ENCODE peak calls at places on chromosomes 6 and 20, in seven cellular contexts. One of them, this sample, is unnamed.

GRCh38 chr6:100665041-100665380 is 200.3 kb upstream of the SIM1 start:
- DNase-seq in mammary epithelial cell: no peak
- DNase-seq in ovary: no peak
- DNase-seq in left ventricle myocardium inferior: no peak
- DNase-seq in testis: no peak
- DNase-seq in right atrium auricular region: no peak
- DNase-seq in heart right ventricle: no peak
- DNase-seq in this sample: no peak

GRCh38 chr6:122472022-122472340 is 374 bp upstream of the SERINC1 start:
- DNase-seq in mammary epithelial cell: no peak
- DNase-seq in ovary: no peak
- DNase-seq in left ventricle myocardium inferior: no peak
- DNase-seq in testis: no peak
- DNase-seq in right atrium auricular region: no peak
- DNase-seq in heart right ventricle: no peak
- DNase-seq in this sample: no peak

GRCh38 chr20:62704341-62704948 is 4.2 kb upstream of the NTSR1 start:
- DNase-seq in mammary epithelial cell: peak; percentile 97
- DNase-seq in ovary: peak; percentile 83
- DNase-seq in left ventricle myocardium inferior: peak; percentile 87
- DNase-seq in testis: peak; percentile 94
- DNase-seq in right atrium auricular region: peak; percentile 86
- DNase-seq in heart right ventricle: peak; percentile 92
- DNase-seq in this sample: no peak

GRCh38 chr6:40251609-40252008 is 317.3 kb upstream of the MOCS1 start:
- DNase-seq in mammary epithelial cell: no peak
- DNase-seq in ovary: no peak
- DNase-seq in left ventricle myocardium inferior: no peak
- DNase-seq in testis: no peak
- DNase-seq in right atrium auricular region: no peak
- DNase-seq in heart right ventricle: no peak
- DNase-seq in this sample: no peak

GRCh38 chr20:36792422-36792821 is 18.9 kb upstream of the DSN1 start:
- DNase-seq in mammary epithelial cell: peak; percentile 31
- DNase-seq in ovary: peak; percentile 53
- DNase-seq in left ventricle myocardium inferior: no peak
- DNase-seq in testis: no peak
- DNase-seq in right atrium auricular region: no peak
- DNase-seq in heart right ventricle: peak; percentile 45
- DNase-seq in this sample: no peak

GRCh38 chr20:6066582-6066981 is 12.7 kb upstream of the LRRN4 start:
- DNase-seq in mammary epithelial cell: no peak
- DNase-seq in ovary: no peak
- DNase-seq in left ventricle myocardium inferior: no peak
- DNase-seq in testis: no peak
- DNase-seq in right atrium auricular region: no peak
- DNase-seq in heart right ventricle: no peak
- DNase-seq in this sample: no peak

GRCh38 chr20:49938173-49939163 is 2.3 kb downstream of the RNF114 start:
- DNase-seq in mammary epithelial cell: peak; percentile 55
- DNase-seq in ovary: peak; percentile 67
- DNase-seq in left ventricle myocardium inferior: peak; percentile 69
- DNase-seq in testis: peak; percentile 74
- DNase-seq in right atrium auricular region: peak; percentile 77
- DNase-seq in heart right ventricle: peak; percentile 71
- DNase-seq in this sample: peak; percentile 47

GRCh38 chr6:32153252-32153834 is 598 bp upstream of the PPT2 start:
- DNase-seq in mammary epithelial cell: peak; percentile 13
- DNase-seq in ovary: peak; percentile 67
- DNase-seq in left ventricle myocardium inferior: no peak
- DNase-seq in testis: no peak
- DNase-seq in right atrium auricular region: no peak
- DNase-seq in heart right ventricle: peak; percentile 42
- DNase-seq in this sample: no peak

GRCh38 chr6:137749595-137750215 is 117.4 kb upstream of the TNFAIP3 start:
- DNase-seq in mammary epithelial cell: no peak
- DNase-seq in ovary: no peak
- DNase-seq in left ventricle myocardium inferior: no peak
- DNase-seq in testis: no peak
- DNase-seq in right atrium auricular region: no peak
- DNase-seq in heart right ventricle: no peak
- DNase-seq in this sample: no peak

GRCh38 chr6:106783631-106784566 is 154.5 kb downstream of the QRSL1 start:
- DNase-seq in mammary epithelial cell: peak; percentile 90
- DNase-seq in ovary: no peak
- DNase-seq in left ventricle myocardium inferior: no peak
- DNase-seq in testis: no peak
- DNase-seq in right atrium auricular region: no peak
- DNase-seq in heart right ventricle: no peak
- DNase-seq in this sample: no peak

GRCh38 chr6:28343898-28344677 is 5.7 kb upstream of the ZKSCAN3 start:
- DNase-seq in mammary epithelial cell: no peak
- DNase-seq in ovary: no peak
- DNase-seq in left ventricle myocardium inferior: no peak
- DNase-seq in testis: no peak
- DNase-seq in right atrium auricular region: no peak
- DNase-seq in heart right ventricle: no peak
- DNase-seq in this sample: no peak

GRCh38 chr20:32447136-32448027 is 89.3 kb downstream of the ASXL1 start:
- DNase-seq in mammary epithelial cell: no peak
- DNase-seq in ovary: no peak
- DNase-seq in left ventricle myocardium inferior: no peak
- DNase-seq in testis: no peak
- DNase-seq in right atrium auricular region: no peak
- DNase-seq in heart right ventricle: no peak
- DNase-seq in this sample: no peak

GRCh38 chr20:7828437-7828836 is 111.8 kb downstream of the HAO1 start:
- DNase-seq in mammary epithelial cell: no peak
- DNase-seq in ovary: no peak
- DNase-seq in left ventricle myocardium inferior: no peak
- DNase-seq in testis: no peak
- DNase-seq in right atrium auricular region: no peak
- DNase-seq in heart right ventricle: peak; percentile 52
- DNase-seq in this sample: no peak

GRCh38 chr20:10519361-10520048 is 84.4 kb downstream of the SLX4IP start:
- DNase-seq in mammary epithelial cell: peak; percentile 70
- DNase-seq in ovary: no peak
- DNase-seq in left ventricle myocardium inferior: no peak
- DNase-seq in testis: no peak
- DNase-seq in right atrium auricular region: no peak
- DNase-seq in heart right ventricle: no peak
- DNase-seq in this sample: no peak

GRCh38 chr20:17202668-17203067 is 24.2 kb upstream of the PCSK2 start:
- DNase-seq in mammary epithelial cell: no peak
- DNase-seq in ovary: peak; percentile 19
- DNase-seq in left ventricle myocardium inferior: no peak
- DNase-seq in testis: peak; percentile 30
- DNase-seq in right atrium auricular region: no peak
- DNase-seq in heart right ventricle: no peak
- DNase-seq in this sample: no peak

GRCh38 chr20:59165794-59166709 is 2.4 kb downstream of the ZNF831 start:
- DNase-seq in mammary epithelial cell: no peak
- DNase-seq in ovary: no peak
- DNase-seq in left ventricle myocardium inferior: no peak
- DNase-seq in testis: peak; percentile 8
- DNase-seq in right atrium auricular region: peak; percentile 18
- DNase-seq in heart right ventricle: no peak
- DNase-seq in this sample: no peak

GRCh38 chr20:59161626-59162170 is 1.9 kb upstream of the ZNF831 start:
- DNase-seq in mammary epithelial cell: no peak
- DNase-seq in ovary: no peak
- DNase-seq in left ventricle myocardium inferior: no peak
- DNase-seq in testis: no peak
- DNase-seq in right atrium auricular region: no peak
- DNase-seq in heart right ventricle: no peak
- DNase-seq in this sample: no peak

GRCh38 chr20:59165389-59165785 is 1.8 kb downstream of the ZNF831 start:
- DNase-seq in mammary epithelial cell: no peak
- DNase-seq in ovary: no peak
- DNase-seq in left ventricle myocardium inferior: no peak
- DNase-seq in testis: no peak
- DNase-seq in right atrium auricular region: peak; percentile 30
- DNase-seq in heart right ventricle: no peak
- DNase-seq in this sample: no peak

GRCh38 chr20:59164681-59165388 is 1.2 kb downstream of the ZNF831 start:
- DNase-seq in mammary epithelial cell: no peak
- DNase-seq in ovary: no peak
- DNase-seq in left ventricle myocardium inferior: no peak
- DNase-seq in testis: no peak
- DNase-seq in right atrium auricular region: peak; percentile 50
- DNase-seq in heart right ventricle: no peak
- DNase-seq in this sample: no peak

DNA sequence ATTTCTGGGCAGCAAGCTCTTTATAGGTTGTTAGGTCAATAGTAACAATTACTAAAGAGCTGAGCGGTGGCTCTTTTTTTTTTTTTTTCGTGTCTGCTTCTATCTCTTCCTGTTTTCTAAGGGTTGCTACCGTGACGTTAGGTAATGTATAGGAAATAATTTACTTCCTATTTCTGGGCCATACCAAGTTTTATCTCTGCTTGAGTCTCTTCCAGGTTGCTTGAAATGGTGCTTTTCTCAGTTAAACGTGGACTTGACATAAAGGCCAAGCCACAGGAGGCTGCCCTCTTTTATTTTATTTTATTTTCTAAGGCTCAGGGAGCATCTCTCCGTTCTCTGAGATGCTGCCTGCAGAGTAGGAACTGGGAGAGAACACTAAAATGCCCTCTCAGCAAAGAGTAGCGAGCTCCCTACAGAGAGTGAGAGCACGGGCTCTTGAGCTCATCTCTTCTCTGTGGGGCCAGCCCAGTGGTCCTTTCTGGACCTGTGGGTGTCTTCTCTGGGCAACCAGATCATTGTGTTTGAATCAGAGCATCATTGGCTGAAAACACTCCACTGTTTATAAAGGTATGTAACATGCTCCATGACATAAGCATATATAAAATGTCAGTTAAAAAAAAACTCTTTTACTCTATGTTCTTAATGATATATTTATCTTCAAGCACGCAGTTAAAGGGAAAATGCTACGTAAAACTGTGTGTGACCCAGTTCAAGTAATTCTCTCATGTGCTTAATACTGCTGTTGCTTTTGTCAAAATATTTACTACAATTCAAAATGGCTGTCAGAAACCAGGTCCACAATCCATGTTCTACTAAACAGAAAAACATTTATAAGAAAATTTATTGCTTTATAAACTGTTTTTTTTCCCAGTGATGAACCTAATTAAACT is at the start of gene ZNF831:
- DNase-seq in mammary epithelial cell: no peak
- DNase-seq in ovary: no peak
- DNase-seq in left ventricle myocardium inferior: no peak
- DNase-seq in testis: no peak
- DNase-seq in right atrium auricular region: no peak
- DNase-seq in heart right ventricle: no peak
- DNase-seq in this sample: no peak
- H3K4me3 ChIP-seq in mammary epithelial cell: no peak within 1 kb of the TSS
- H3K4me3 ChIP-seq in ovary: no peak within 1 kb of the TSS
- H3K4me3 ChIP-seq in left ventricle myocardium inferior: no peak within 1 kb of the TSS
- H3K4me3 ChIP-seq in testis: no peak within 1 kb of the TSS
- H3K4me3 ChIP-seq in right atrium auricular region: no peak within 1 kb of the TSS
- H3K4me3 ChIP-seq in heart right ventricle: no peak within 1 kb of the TSS
- H3K4me3 ChIP-seq in this sample: no peak within 1 kb of the TSS

GRCh38 chr20:21505161-21505809 is 8.6 kb downstream of the NKX2-2 start:
- DNase-seq in mammary epithelial cell: peak; percentile 55
- DNase-seq in ovary: peak; percentile 48
- DNase-seq in left ventricle myocardium inferior: peak; percentile 48
- DNase-seq in testis: peak; percentile 87
- DNase-seq in right atrium auricular region: peak; percentile 63
- DNase-seq in heart right ventricle: peak; percentile 54
- DNase-seq in this sample: peak; percentile 83
- H3K4me3 ChIP-seq in mammary epithelial cell: peak overlapping the region; percentile 55
- H3K4me3 ChIP-seq in ovary: no peak overlapping the region
- H3K4me3 ChIP-seq in left ventricle myocardium inferior: peak overlapping the region; percentile 60
- H3K4me3 ChIP-seq in testis: peak overlapping the region; percentile 36
- H3K4me3 ChIP-seq in right atrium auricular region: peak overlapping the region; percentile 41
- H3K4me3 ChIP-seq in heart right ventricle: peak overlapping the region; percentile 40
- H3K4me3 ChIP-seq in this sample: no peak overlapping the region

DNA sequence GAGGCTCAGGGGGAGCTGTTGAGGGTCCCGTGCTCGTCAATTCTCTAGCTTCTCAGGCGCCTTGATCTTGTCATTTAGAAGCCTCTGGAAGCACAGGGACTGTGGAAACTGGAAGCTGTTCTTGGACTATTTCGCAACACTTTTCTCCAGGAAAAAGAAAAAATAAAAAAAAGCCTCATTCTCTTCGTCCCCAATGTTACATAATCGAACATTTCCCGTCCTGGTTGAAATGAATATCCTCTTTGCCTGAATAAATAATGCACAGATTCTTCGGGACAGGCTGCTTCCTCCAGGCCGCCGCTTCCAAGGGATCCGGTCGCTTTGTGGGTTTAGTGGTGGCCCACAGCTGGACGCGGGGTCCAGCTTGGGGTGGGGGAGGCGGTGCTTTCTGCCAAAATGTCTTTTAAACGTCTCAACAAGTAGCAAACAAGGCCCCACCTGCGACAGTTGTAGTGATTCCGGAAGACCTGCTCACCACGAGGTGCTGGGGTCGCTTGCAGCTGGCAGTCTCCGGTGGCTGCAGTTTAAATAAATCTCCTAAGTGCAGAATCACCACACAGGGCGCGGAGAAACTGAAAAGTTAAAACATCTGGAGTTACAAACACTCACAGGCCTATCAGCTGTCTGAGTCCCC is 125.9 kb upstream of the ESR1 start:
- DNase-seq in mammary epithelial cell: no peak
- DNase-seq in ovary: no peak
- DNase-seq in left ventricle myocardium inferior: peak; percentile 15
- DNase-seq in testis: peak; percentile 17
- DNase-seq in right atrium auricular region: no peak
- DNase-seq in heart right ventricle: no peak
- DNase-seq in this sample: peak; percentile 27
- H3K4me3 ChIP-seq in mammary epithelial cell: no peak overlapping the region
- H3K4me3 ChIP-seq in ovary: peak overlapping the region; percentile 9
- H3K4me3 ChIP-seq in left ventricle myocardium inferior: peak overlapping the region; percentile 42
- H3K4me3 ChIP-seq in testis: no peak overlapping the region
- H3K4me3 ChIP-seq in right atrium auricular region: peak overlapping the region; percentile 33
- H3K4me3 ChIP-seq in heart right ventricle: peak overlapping the region; percentile 23
- H3K4me3 ChIP-seq in this sample: no peak overlapping the region

GRCh38 chr6:127460465-127460864 is 1.3 kb upstream of the KIAA0408 start:
- DNase-seq in mammary epithelial cell: no peak
- DNase-seq in ovary: no peak
- DNase-seq in left ventricle myocardium inferior: no peak
- DNase-seq in testis: no peak
- DNase-seq in right atrium auricular region: no peak
- DNase-seq in heart right ventricle: no peak
- DNase-seq in this sample: no peak

GRCh38 chr6:127458190-127458589 is 999 bp downstream of the KIAA0408 start:
- DNase-seq in mammary epithelial cell: no peak
- DNase-seq in ovary: no peak
- DNase-seq in left ventricle myocardium inferior: no peak
- DNase-seq in testis: no peak
- DNase-seq in right atrium auricular region: no peak
- DNase-seq in heart right ventricle: no peak
- DNase-seq in this sample: no peak

GRCh38 chr6:127458817-127459216 is 372 bp downstream of the KIAA0408 start:
- DNase-seq in mammary epithelial cell: peak; percentile 13
- DNase-seq in ovary: peak; percentile 31
- DNase-seq in left ventricle myocardium inferior: no peak
- DNase-seq in testis: peak; percentile 69
- DNase-seq in right atrium auricular region: peak; percentile 80
- DNase-seq in heart right ventricle: no peak
- DNase-seq in this sample: peak; percentile 77

GRCh38 chr6:127457444-127458064 is 1.6 kb downstream of the KIAA0408 start:
- DNase-seq in mammary epithelial cell: peak; percentile 6
- DNase-seq in ovary: no peak
- DNase-seq in left ventricle myocardium inferior: no peak
- DNase-seq in testis: no peak
- DNase-seq in right atrium auricular region: no peak
- DNase-seq in heart right ventricle: no peak
- DNase-seq in this sample: no peak

GRCh38 chr6:127459231-127459641 is at the start of gene KIAA0408:
- DNase-seq in mammary epithelial cell: peak; percentile 20
- DNase-seq in ovary: peak; percentile 71
- DNase-seq in left ventricle myocardium inferior: peak; percentile 47
- DNase-seq in testis: peak; percentile 77
- DNase-seq in right atrium auricular region: peak; percentile 75
- DNase-seq in heart right ventricle: peak; percentile 60
- DNase-seq in this sample: no peak
- H3K4me3 ChIP-seq in mammary epithelial cell: no peak within 1 kb of the TSS
- H3K4me3 ChIP-seq in ovary: peak within 1 kb of the TSS; percentile 31
- H3K4me3 ChIP-seq in left ventricle myocardium inferior: peak within 1 kb of the TSS; percentile 46
- H3K4me3 ChIP-seq in testis: no peak within 1 kb of the TSS
- H3K4me3 ChIP-seq in right atrium auricular region: peak within 1 kb of the TSS; percentile 30
- H3K4me3 ChIP-seq in heart right ventricle: peak within 1 kb of the TSS; percentile 31
- H3K4me3 ChIP-seq in this sample: no peak within 1 kb of the TSS